ENCODE peak calls at places on chromosome 1, in five cellular contexts. Z, D, W, B and L are unnamed samples.

GRCh38 chr1:25461783-25462182 is 31.1 kb downstream of the MACO1 start:
- DNase-seq in B (no peak), W (no peak), D (no peak), Z (no peak), L (no peak)

GRCh38 chr1:84853743-84854721 is 39.0 kb downstream of the LPAR3 start:
- DNase-seq in W (no peak), D (peak), B (peak), Z (no peak), L (no peak)

GRCh38 chr1:34645109-34645688 is 109.6 kb upstream of the GJB5 start:
- DNase-seq in W (no peak), Z (no peak), D (no peak), B (no peak), L (no peak)

GRCh38 chr1:161706116-161706482 is 930 bp upstream of the FCRLA start:
- DNase-seq in D (no peak), Z (no peak), B (no peak), W (no peak), L (no peak)

GRCh38 chr1:9107156-9107555 is 21.7 kb downstream of the GPR157 start:
- DNase-seq in Z (no peak), B (no peak), W (no peak), D (no peak), L (no peak)

GRCh38 chr1:108842525-108843181 is 14.2 kb downstream of the AKNAD1 start:
- DNase-seq in B (no peak), D (no peak), Z (peak), W (no peak), L (no peak)

GRCh38 chr1:28172690-28173150 is 3.8 kb downstream of the PTAFR start:
- DNase-seq in B (peak), W (peak), Z (peak), D (no peak), L (peak)

GRCh38 chr1:109783436-109783835 is 19.7 kb upstream of the EPS8L3 start:
- DNase-seq in B (no peak), D (peak), Z (no peak), W (no peak), L (no peak)

GRCh38 chr1:85580046-85580411 is 532 bp upstream of the CCN1 start:
- DNase-seq in B (no peak), D (no peak), Z (no peak), W (peak), L (peak)

GRCh38 chr1:222928212-222928611 is 113.4 kb downstream of the DISP1 start:
- DNase-seq in D (no peak), B (no peak), Z (no peak), W (peak), L (peak)

GRCh38 chr1:230842801-230843200 is 25.5 kb downstream of the C1orf198 start:
- DNase-seq in B (no peak), Z (no peak), D (no peak), W (no peak), L (no peak)

GRCh38 chr1:69671363-69672010 is 103.8 kb downstream of the LRRC7 start:
- DNase-seq in Z (no peak), B (no peak), D (no peak), W (no peak), L (no peak)

GRCh38 chr1:9717193-9718005 is 65.9 kb downstream of the PIK3CD start:
- DNase-seq in B (peak), Z (peak), W (peak), D (no peak), L (peak)

GRCh38 chr1:204647114-204647804 is 38.3 kb downstream of the LRRN2 start:
- DNase-seq in B (peak), D (peak), W (peak), Z (peak), L (no peak)

GRCh38 chr1:7550981-7551380 is 220.1 kb upstream of the VAMP3 start:
- DNase-seq in B (no peak), D (no peak), Z (no peak), W (no peak), L (no peak)

GRCh38 chr1:162090378-162090777 is 20.9 kb downstream of the NOS1AP start:
- DNase-seq in D (no peak), Z (no peak), B (no peak), W (no peak), L (no peak)

GRCh38 chr1:117634631-117635030 is 28.8 kb downstream of the TENT5C start:
- DNase-seq in W (no peak), Z (no peak), B (no peak), D (no peak), L (no peak)

GRCh38 chr1:215682232-215682631 is 115.1 kb downstream of the KCTD3 start:
- DNase-seq in B (no peak), W (no peak), Z (no peak), D (no peak), L (peak)

GRCh38 chr1:16421201-16421600 is 16.0 kb downstream of the SPATA21 start:
- DNase-seq in Z (no peak), B (no peak), D (no peak), W (no peak), L (no peak)

GRCh38 chr1:80801691-80802090 is 999.0 kb upstream of the ADGRL2 start:
- DNase-seq in B (no peak), D (no peak), W (no peak), Z (no peak), L (no peak)

GRCh38 chr1:211944733-211945500 is 90.4 kb downstream of the INTS7 start:
- DNase-seq in Z (no peak), W (peak), D (no peak), B (no peak), L (no peak)

GRCh38 chr1:63983391-63984256 is 209.8 kb downstream of the ROR1 start:
- DNase-seq in W (no peak), B (no peak), D (no peak), Z (no peak), L (no peak)

GRCh38 chr1:211735208-211736170 is 60.1 kb upstream of the NEK2 start:
- DNase-seq in D (peak), Z (peak), W (peak), B (no peak), L (peak)

GRCh38 chr1:216902669-216903388 is 179.6 kb upstream of the ESRRG start:
- DNase-seq in D (no peak), Z (no peak), B (no peak), W (peak), L (no peak)

GRCh38 chr1:8794605-8795004 is 22.8 kb downstream of the RERE start:
- DNase-seq in W (no peak), B (no peak), Z (no peak), D (no peak), L (no peak)

GRCh38 chr1:226425004-226425378 is 17.1 kb upstream of the PARP1 start:
- DNase-seq in D (no peak), Z (no peak), W (no peak), B (no peak), L (no peak)

GRCh38 chr1:87402192-87403046 is 73.7 kb downstream of the LMO4 start:
- DNase-seq in Z (no peak), W (no peak), B (no peak), D (no peak), L (no peak)

GRCh38 chr1:224333939-224334701 is 4.1 kb upstream of the NVL start:
- DNase-seq in D (no peak), B (peak), W (no peak), Z (peak), L (no peak)

GRCh38 chr1:154141240-154141639 is 13.6 kb downstream of the NUP210L start:
- DNase-seq in D (no peak), W (no peak), Z (no peak), B (no peak), L (no peak)

GRCh38 chr1:44811714-44812151 is 3.4 kb downstream of the BTBD19 start:
- DNase-seq in D (no peak), Z (peak), W (no peak), B (no peak), L (peak)

GRCh38 chr1:104905322-104905721 is 1155.6 kb downstream of the AMY1C start:
- DNase-seq in D (no peak), W (no peak), Z (no peak), B (no peak), L (no peak)

GRCh38 chr1:13577846-13578245 is 5.8 kb upstream of the PDPN start:
- DNase-seq in W (no peak), Z (no peak), B (no peak), D (no peak), L (no peak)

GRCh38 chr1:167795810-167796740 is 74.3 kb downstream of the MPZL1 start:
- DNase-seq in Z (no peak), W (no peak), B (no peak), D (no peak), L (no peak)

GRCh38 chr1:226629210-226629895 is 80.8 kb downstream of the STUM start:
- DNase-seq in Z (no peak), W (no peak), B (no peak), D (no peak), L (no peak)

GRCh38 chr1:93007941-93008577 is 46.8 kb upstream of the DIPK1A start:
- DNase-seq in B (no peak), W (no peak), D (no peak), Z (no peak), L (no peak)

DNA sequence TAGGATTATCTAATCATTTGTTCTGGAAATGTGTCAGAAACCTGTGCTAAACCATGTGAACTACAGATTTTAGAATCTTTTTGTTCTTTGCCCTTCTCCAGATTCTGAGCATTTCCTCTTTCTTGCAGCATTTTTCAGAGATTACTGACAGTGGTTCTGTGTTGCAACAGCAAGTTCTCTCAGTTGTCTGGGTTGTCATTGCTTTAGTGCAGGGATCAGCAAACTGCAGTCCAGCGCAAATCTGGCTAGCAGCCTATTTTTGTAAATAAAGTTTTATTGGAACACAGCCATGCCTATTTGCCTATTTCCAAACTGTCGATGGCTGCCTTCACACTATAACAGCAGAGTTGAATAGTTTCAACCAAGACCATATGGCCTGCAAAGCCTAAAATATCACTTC is 66.3 kb upstream of the LRRC8D start:
- DNase-seq in D (no peak), Z (no peak), B (no peak), W (no peak), L (no peak)
- TF ChIP-seq REST in D (no peak), Z (no peak), B (no peak), W (no peak), L (no peak)

DNA sequence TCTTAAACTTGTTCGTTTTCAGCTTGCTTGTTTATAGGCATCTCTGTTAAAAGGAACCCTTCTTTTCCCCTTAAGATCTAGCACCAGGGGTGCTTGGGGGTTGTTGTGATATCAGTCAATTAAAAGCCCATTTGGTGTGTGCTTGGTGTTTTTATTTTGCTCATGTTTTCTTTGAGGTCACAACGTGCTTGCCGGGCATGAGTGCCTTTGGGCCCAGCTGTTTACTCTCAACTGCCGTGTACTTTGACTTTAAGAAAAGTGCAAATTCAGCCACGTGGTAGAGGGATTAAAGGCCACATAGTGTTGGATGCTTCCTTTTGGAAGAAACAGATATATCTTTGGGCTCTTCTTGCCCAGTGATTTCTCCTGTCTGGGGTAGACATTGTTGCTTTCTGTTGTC is 10.5 kb downstream of the ARID1A start:
- DNase-seq in Z (no peak), B (no peak), D (no peak), W (peak), L (no peak)
- TF ChIP-seq JUND in Z (no peak), B (no peak), D (no peak), W (no peak), L (no peak)

GRCh38 chr1:213669964-213670691 is 317.6 kb upstream of the PROX1 start:
- DNase-seq in B (no peak), W (no peak), D (no peak), Z (no peak), L (no peak)
- TF ChIP-seq REST in B (no peak), W (no peak), D (no peak), Z (no peak), L (no peak)

GRCh38 chr1:1178794-1179331 is 5.2 kb downstream of the TTLL10 start:
- DNase-seq in W (no peak), D (no peak), B (no peak), Z (no peak), L (peak)
- TF ChIP-seq JUND in W (no peak), D (no peak), B (no peak), Z (no peak), L (no peak)

GRCh38 chr1:234770924-234771540 is 161.1 kb upstream of the IRF2BP2 start:
- DNase-seq in D (no peak), Z (no peak), B (no peak), W (no peak), L (no peak)
- TF ChIP-seq REST in D (no peak), Z (no peak), B (no peak), W (no peak), L (no peak)

DNA sequence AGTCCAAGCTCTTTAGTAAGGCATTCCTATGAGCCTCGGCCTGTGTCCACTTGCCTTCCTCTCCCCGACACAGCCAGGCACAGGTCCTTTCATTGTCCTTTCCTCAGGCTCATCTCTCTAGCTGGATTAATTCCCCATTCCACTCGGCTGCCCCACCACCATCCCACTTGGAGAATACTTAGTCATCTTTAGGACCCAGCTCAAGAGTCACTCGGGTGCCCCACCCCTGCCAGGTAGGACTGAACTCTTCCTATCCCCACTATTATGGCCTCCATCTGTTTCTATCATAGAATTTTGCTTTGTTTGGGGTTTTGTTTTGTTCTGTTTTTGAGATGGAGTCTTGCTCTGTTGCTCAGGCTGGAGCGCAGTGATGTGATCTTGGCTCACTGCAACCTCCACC is 45.9 kb upstream of the ATP2B4 start:
- DNase-seq in Z (no peak), D (no peak), B (no peak), W (no peak), L (no peak)
- TF ChIP-seq JUND in Z (no peak), D (no peak), B (no peak), W (no peak), L (no peak)